ENCODE peak calls at places on chromosomes 12 and 14, in four cellular contexts. J is heart left ventricle, G is fibroblast of lung, V is neural progenitor cell. D is an unnamed sample.
A peak's percentile ranks its signal among the peaks of the same experiment; 100 is the strongest.

GRCh38 chr14:53306926-53307325 is 153.8 kb upstream of the DDHD1 start:
- DNase-seq in V (peak; percentile 80), J (peak; percentile 13), G (peak; percentile 49), D (no peak)

GRCh38 chr12:106978035-106978800 is 8.7 kb downstream of the MTERF2 start:
- DNase-seq in J (peak; percentile 68), G (peak; percentile 50), V (no peak), D (no peak)

GRCh38 chr14:72863216-72864006 is 30.5 kb downstream of the DPF3 start:
- DNase-seq in V (no peak), J (no peak), G (no peak), D (no peak)

GRCh38 chr12:28425531-28425930 is 235.3 kb downstream of the CCDC91 start:
- DNase-seq in G (no peak), J (no peak), V (no peak), D (no peak)

GRCh38 chr12:124395284-124395752 is 100.4 kb downstream of the RFLNA start:
- DNase-seq in V (no peak), G (no peak), J (no peak), D (no peak)

GRCh38 chr12:33486058-33486457 is 46.4 kb upstream of the SYT10 start:
- DNase-seq in V (no peak), J (no peak), G (no peak), D (no peak)

GRCh38 chr14:65574611-65575010 is 162.1 kb downstream of the FUT8 start:
- DNase-seq in V (no peak), J (no peak), G (no peak), D (no peak)

GRCh38 chr14:74413622-74414021 is 12.4 kb downstream of the SYNDIG1L start:
- DNase-seq in V (no peak), J (no peak), G (no peak), D (no peak)

GRCh38 chr12:39830862-39831520 is 211.4 kb upstream of the ABCD2 start:
- DNase-seq in G (no peak), V (no peak), J (no peak), D (no peak)

DNA sequence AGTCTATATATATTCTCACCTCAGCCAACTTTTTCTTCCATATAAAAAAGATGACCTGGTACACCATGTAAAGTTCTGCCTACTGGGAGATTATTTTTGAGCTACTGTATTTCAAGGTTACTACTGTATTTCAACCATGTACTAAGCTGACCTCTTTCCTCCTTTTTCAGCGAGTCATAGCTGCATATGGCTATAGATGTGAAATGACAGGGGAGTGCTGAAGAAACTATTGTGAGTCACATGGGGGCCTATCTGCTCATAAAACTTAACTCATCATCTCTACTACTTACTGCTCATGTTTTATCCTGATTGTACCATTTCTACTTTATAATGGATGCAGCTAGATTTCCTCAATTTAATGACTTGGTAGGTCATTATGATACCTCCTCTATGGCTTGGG is 571.4 kb upstream of the ATP2B1 start:
- DNase-seq in V (no peak), G (peak; percentile 66), J (no peak), D (no peak)
- H3K4me1 ChIP-seq in V (no peaks in the 10 kb centered on the region), G (no peaks in the 10 kb centered on the region), J (no peaks in the 10 kb centered on the region), D (no peaks in the 10 kb centered on the region)

GRCh38 chr12:12560587-12561304 is 1.9 kb downstream of the DUSP16 start:
- DNase-seq in J (peak; percentile 30), V (peak; percentile 25), G (peak; percentile 57), D (peak; percentile 71)
- TF ChIP-seq CTCF in J (no peak), V (no peak), G (no peak), D (no peak)

GRCh38 chr12:122062832-122063690 is 15.5 kb upstream of the MLXIP start:
- DNase-seq in J (peak; percentile 56), V (no peak), G (peak; percentile 92), D (peak; percentile 68)
- H3K27ac ChIP-seq in J (peak overlapping the region; percentile 88), V (no peak overlapping the region), G (peak overlapping the region; percentile 81), D (peak overlapping the region; percentile 82)

GRCh38 chr14:55122441-55122986 is 6.5 kb upstream of the LGALS3 start:
- DNase-seq in V (no peak), J (peak; percentile 80), G (peak; percentile 63), D (no peak)
- H3K4me1 ChIP-seq in V (peaks cover 27% of the 10 kb centered on the region), J (peaks cover 68% of the 10 kb centered on the region), G (peaks cover 13% of the 10 kb centered on the region), D (peaks cover 38% of the 10 kb centered on the region)

DNA sequence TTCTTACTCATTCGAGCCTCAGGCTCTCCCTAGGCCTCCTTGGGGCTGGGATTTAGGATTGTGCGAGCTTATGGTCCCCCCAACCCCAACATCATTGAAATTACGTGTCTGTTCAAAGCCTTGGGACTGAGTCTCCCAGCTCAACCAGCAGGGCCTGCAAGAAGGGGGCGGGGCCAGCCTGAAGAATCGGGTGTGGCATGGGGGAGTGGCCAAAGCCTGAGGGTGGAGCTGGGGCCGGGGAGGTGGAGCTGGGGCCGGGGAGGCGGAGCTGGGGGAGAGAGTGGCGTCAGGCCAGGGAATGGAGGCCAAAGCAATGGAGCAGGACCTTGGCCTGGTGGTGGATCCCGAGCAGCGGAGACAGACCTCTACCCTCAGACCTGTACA is 24.3 kb upstream of the HSPB8 start:
- DNase-seq in G (no peak), V (peak; percentile 88), J (no peak), D (no peak)
- TF ChIP-seq CTCF in G (no peak), V (no peak), J (no peak), D (no peak)

GRCh38 chr12:19211802-19212201 is 82.3 kb downstream of the PLEKHA5 start:
- DNase-seq in J (no peak), V (no peak), G (no peak), D (no peak)
- H3K27ac ChIP-seq in J (no peak overlapping the region), V (no peak overlapping the region), G (no peak overlapping the region), D (no peak overlapping the region)

GRCh38 chr12:6949063-6949594 is 2.0 kb upstream of the PTPN6 start:
- DNase-seq in V (no peak), G (no peak), J (no peak), D (no peak)

GRCh38 chr12:6945613-6946012 is 1.8 kb downstream of the C12orf57 start:
- DNase-seq in J (no peak), G (no peak), V (no peak), D (no peak)

GRCh38 chr12:6946033-6946919 is 2.5 kb downstream of the C12orf57 start:
- DNase-seq in G (no peak), V (peak; percentile 82), J (no peak), D (no peak)

GRCh38 chr12:6946920-6947374 is 3.1 kb downstream of the C12orf57 start:
- DNase-seq in J (no peak), V (no peak), G (no peak), D (no peak)

GRCh38 chr12:6947615-6948014 is 3.5 kb upstream of the PTPN6 start:
- DNase-seq in J (no peak), V (no peak), G (no peak), D (no peak)
- H3K4me1 ChIP-seq in J (peaks cover 26% of the 10 kb centered on the region), V (peaks cover 20% of the 10 kb centered on the region), G (peaks cover 13% of the 10 kb centered on the region), D (peaks cover 28% of the 10 kb centered on the region)

D was measured in tibial artery.